ENCODE peak calls at places on chromosome 12, in four cellular contexts. One of them, this sample, is unnamed.

GRCh38 chr12:3646561-3647241 is 106.2 kb downstream of the CRACR2A start:
- DNase-seq in ascending aorta: no peak
- DNase-seq in tibial artery: no peak
- DNase-seq in dorsolateral prefrontal cortex: no peak
- DNase-seq in this sample: no peak

GRCh38 chr12:51218607-51219161 is 822 bp upstream of the POU6F1 start:
- DNase-seq in dorsolateral prefrontal cortex: no peak
- DNase-seq in ascending aorta: no peak
- DNase-seq in tibial artery: no peak
- DNase-seq in this sample: no peak

GRCh38 chr12:32134144-32134888 is 27.7 kb downstream of the BICD1 start:
- DNase-seq in ascending aorta: no peak
- DNase-seq in tibial artery: no peak
- DNase-seq in dorsolateral prefrontal cortex: no peak
- DNase-seq in this sample: no peak

GRCh38 chr12:111434680-111435338 is 29.1 kb downstream of the SH2B3 start:
- DNase-seq in tibial artery: peak; percentile 62
- DNase-seq in ascending aorta: no peak
- DNase-seq in dorsolateral prefrontal cortex: no peak
- DNase-seq in this sample: no peak

GRCh38 chr12:92065018-92065499 is 80.6 kb downstream of the BTG1 start:
- DNase-seq in dorsolateral prefrontal cortex: no peak
- DNase-seq in ascending aorta: no peak
- DNase-seq in tibial artery: no peak
- DNase-seq in this sample: no peak

GRCh38 chr12:113040722-113041168 is 15.8 kb upstream of the DTX1 start:
- DNase-seq in tibial artery: peak; percentile 92
- DNase-seq in dorsolateral prefrontal cortex: no peak
- DNase-seq in ascending aorta: peak; percentile 61
- DNase-seq in this sample: peak; percentile 92

GRCh38 chr12:26226629-26227375 is 31.4 kb downstream of the SSPN start:
- DNase-seq in dorsolateral prefrontal cortex: peak; percentile 39
- DNase-seq in ascending aorta: no peak
- DNase-seq in tibial artery: peak; percentile 30
- DNase-seq in this sample: peak; percentile 56

GRCh38 chr12:95943231-95943842 is at the start of gene AMDHD1:
- DNase-seq in tibial artery: peak; percentile 27
- DNase-seq in dorsolateral prefrontal cortex: peak; percentile 48
- DNase-seq in ascending aorta: no peak
- DNase-seq in this sample: peak; percentile 53

GRCh38 chr12:66118240-66118891 is 12.2 kb downstream of the LLPH start:
- DNase-seq in dorsolateral prefrontal cortex: no peak
- DNase-seq in tibial artery: no peak
- DNase-seq in ascending aorta: no peak
- DNase-seq in this sample: no peak

GRCh38 chr12:55816876-55817351 is 610 bp downstream of the SARNP start:
- DNase-seq in ascending aorta: no peak
- DNase-seq in dorsolateral prefrontal cortex: no peak
- DNase-seq in tibial artery: no peak
- DNase-seq in this sample: peak; percentile 49

GRCh38 chr12:12611512-12612306 is at the start of gene CREBL2:
- DNase-seq in dorsolateral prefrontal cortex: peak; percentile 93
- DNase-seq in ascending aorta: peak; percentile 83
- DNase-seq in tibial artery: peak; percentile 98
- DNase-seq in this sample: peak; percentile 85

GRCh38 chr12:86228656-86229055 is 27.5 kb downstream of the MGAT4C start:
- DNase-seq in tibial artery: no peak
- DNase-seq in dorsolateral prefrontal cortex: no peak
- DNase-seq in ascending aorta: no peak
- DNase-seq in this sample: no peak

GRCh38 chr12:50949801-50950302 is 2.5 kb upstream of the HIGD1C start:
- DNase-seq in tibial artery: no peak
- DNase-seq in dorsolateral prefrontal cortex: no peak
- DNase-seq in ascending aorta: no peak
- DNase-seq in this sample: no peak

GRCh38 chr12:75892779-75893408 is 138.7 kb downstream of the PHLDA1 start:
- DNase-seq in dorsolateral prefrontal cortex: no peak
- DNase-seq in tibial artery: no peak
- DNase-seq in ascending aorta: no peak
- DNase-seq in this sample: no peak

GRCh38 chr12:38427442-38427841 is 110.9 kb downstream of the ALG10B start:
- DNase-seq in ascending aorta: no peak
- DNase-seq in dorsolateral prefrontal cortex: no peak
- DNase-seq in tibial artery: no peak
- DNase-seq in this sample: no peak

GRCh38 chr12:94694732-94695131 is 44.4 kb upstream of the TMCC3 start:
- DNase-seq in tibial artery: no peak
- DNase-seq in ascending aorta: no peak
- DNase-seq in dorsolateral prefrontal cortex: no peak
- DNase-seq in this sample: no peak

GRCh38 chr12:101045486-101046474 is 164.3 kb downstream of the SLC5A8 start:
- DNase-seq in ascending aorta: no peak
- DNase-seq in tibial artery: no peak
- DNase-seq in dorsolateral prefrontal cortex: no peak
- DNase-seq in this sample: no peak

GRCh38 chr12:116615141-116615861 is 56.1 kb downstream of the MAP1LC3B2 start:
- DNase-seq in ascending aorta: no peak
- DNase-seq in dorsolateral prefrontal cortex: no peak
- DNase-seq in tibial artery: no peak
- DNase-seq in this sample: no peak

DNA sequence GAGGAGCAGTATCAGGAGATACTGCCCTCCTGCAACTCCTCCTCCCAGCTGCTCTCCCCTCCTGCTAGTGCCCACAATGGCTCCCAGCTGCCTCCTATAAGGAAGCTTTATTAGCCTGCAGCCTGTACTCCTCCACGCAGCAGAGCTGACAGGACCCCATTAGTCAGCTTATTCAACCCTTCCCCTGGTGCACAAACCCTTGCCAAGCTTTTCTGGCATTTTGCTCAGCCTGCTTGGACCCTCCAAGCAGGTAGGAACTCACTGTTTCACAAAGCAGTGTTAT is 6.9 kb upstream of the AQP2 start:
- DNase-seq in tibial artery: no peak
- DNase-seq in ascending aorta: no peak
- DNase-seq in dorsolateral prefrontal cortex: no peak
- DNase-seq in this sample: no peak
- H3K27ac ChIP-seq in tibial artery: no peak overlapping the region
- H3K27ac ChIP-seq in ascending aorta: no peak overlapping the region
- H3K27ac ChIP-seq in dorsolateral prefrontal cortex: no peak overlapping the region
- H3K27ac ChIP-seq in this sample: peak overlapping the region; percentile 25

GRCh38 chr12:109730306-109731145 is 16.9 kb downstream of the FAM222A start:
- DNase-seq in ascending aorta: no peak
- DNase-seq in dorsolateral prefrontal cortex: peak; percentile 18
- DNase-seq in tibial artery: no peak
- DNase-seq in this sample: no peak
- H3K27ac ChIP-seq in ascending aorta: no peak overlapping the region
- H3K27ac ChIP-seq in dorsolateral prefrontal cortex: no peak overlapping the region
- H3K27ac ChIP-seq in tibial artery: no peak overlapping the region
- H3K27ac ChIP-seq in this sample: no peak overlapping the region

GRCh38 chr12:30988086-30988485 is 61.5 kb downstream of the TSPAN11 start:
- DNase-seq in ascending aorta: no peak
- DNase-seq in tibial artery: no peak
- DNase-seq in dorsolateral prefrontal cortex: no peak
- DNase-seq in this sample: no peak

GRCh38 chr12:30990776-30991175 is 64.2 kb downstream of the TSPAN11 start:
- DNase-seq in ascending aorta: no peak
- DNase-seq in tibial artery: no peak
- DNase-seq in dorsolateral prefrontal cortex: no peak
- DNase-seq in this sample: no peak

GRCh38 chr12:30988887-30989286 is 62.3 kb downstream of the TSPAN11 start:
- DNase-seq in tibial artery: no peak
- DNase-seq in ascending aorta: no peak
- DNase-seq in dorsolateral prefrontal cortex: no peak
- DNase-seq in this sample: no peak

GRCh38 chr12:30990316-30990715 is 63.8 kb downstream of the TSPAN11 start:
- DNase-seq in dorsolateral prefrontal cortex: no peak
- DNase-seq in tibial artery: no peak
- DNase-seq in ascending aorta: no peak
- DNase-seq in this sample: no peak

GRCh38 chr12:30989754-30990153 is 63.2 kb downstream of the TSPAN11 start:
- DNase-seq in ascending aorta: no peak
- DNase-seq in dorsolateral prefrontal cortex: no peak
- DNase-seq in tibial artery: no peak
- DNase-seq in this sample: no peak
- H3K27ac ChIP-seq in ascending aorta: no peak overlapping the region
- H3K27ac ChIP-seq in dorsolateral prefrontal cortex: no peak overlapping the region
- H3K27ac ChIP-seq in tibial artery: no peak overlapping the region
- H3K27ac ChIP-seq in this sample: no peak overlapping the region

GRCh38 chr12:67980391-67980790 is 8.9 kb upstream of the IFNG-AS1 start:
- DNase-seq in ascending aorta: no peak
- DNase-seq in dorsolateral prefrontal cortex: no peak
- DNase-seq in tibial artery: no peak
- DNase-seq in this sample: no peak

GRCh38 chr12:67982165-67982563 is 7.1 kb upstream of the IFNG-AS1 start:
- DNase-seq in ascending aorta: no peak
- DNase-seq in dorsolateral prefrontal cortex: no peak
- DNase-seq in tibial artery: no peak
- DNase-seq in this sample: no peak

GRCh38 chr12:67986632-67987031 is 2.6 kb upstream of the IFNG-AS1 start:
- DNase-seq in tibial artery: no peak
- DNase-seq in dorsolateral prefrontal cortex: no peak
- DNase-seq in ascending aorta: no peak
- DNase-seq in this sample: no peak

GRCh38 chr12:67977668-67978067 is 11.6 kb upstream of the IFNG-AS1 start:
- DNase-seq in tibial artery: no peak
- DNase-seq in ascending aorta: no peak
- DNase-seq in dorsolateral prefrontal cortex: no peak
- DNase-seq in this sample: no peak

GRCh38 chr12:67981236-67982164 is 7.7 kb upstream of the IFNG-AS1 start:
- DNase-seq in dorsolateral prefrontal cortex: no peak
- DNase-seq in ascending aorta: no peak
- DNase-seq in tibial artery: no peak
- DNase-seq in this sample: peak; percentile 62
- H3K27ac ChIP-seq in dorsolateral prefrontal cortex: no peak overlapping the region
- H3K27ac ChIP-seq in ascending aorta: no peak overlapping the region
- H3K27ac ChIP-seq in tibial artery: no peak overlapping the region
- H3K27ac ChIP-seq in this sample: no peak overlapping the region

GRCh38 chr12:123142518-123142840 is 8.4 kb downstream of the PITPNM2 start:
- DNase-seq in dorsolateral prefrontal cortex: no peak
- DNase-seq in tibial artery: no peak
- DNase-seq in ascending aorta: no peak
- DNase-seq in this sample: no peak

GRCh38 chr12:123142948-123143752 is 7.7 kb downstream of the PITPNM2 start:
- DNase-seq in dorsolateral prefrontal cortex: no peak
- DNase-seq in ascending aorta: no peak
- DNase-seq in tibial artery: no peak
- DNase-seq in this sample: no peak

GRCh38 chr12:123140675-123141614 is 9.9 kb downstream of the PITPNM2 start:
- DNase-seq in tibial artery: no peak
- DNase-seq in dorsolateral prefrontal cortex: no peak
- DNase-seq in ascending aorta: no peak
- DNase-seq in this sample: no peak

GRCh38 chr12:123139926-123140674 is 10.8 kb downstream of the PITPNM2 start:
- DNase-seq in tibial artery: no peak
- DNase-seq in dorsolateral prefrontal cortex: no peak
- DNase-seq in ascending aorta: no peak
- DNase-seq in this sample: no peak

GRCh38 chr12:123141615-123142517 is 9.0 kb downstream of the PITPNM2 start:
- DNase-seq in dorsolateral prefrontal cortex: no peak
- DNase-seq in ascending aorta: no peak
- DNase-seq in tibial artery: peak; percentile 65
- DNase-seq in this sample: peak; percentile 39
- H3K27ac ChIP-seq in dorsolateral prefrontal cortex: no peak overlapping the region
- H3K27ac ChIP-seq in ascending aorta: peak overlapping the region; percentile 66
- H3K27ac ChIP-seq in tibial artery: peak overlapping the region; percentile 73
- H3K27ac ChIP-seq in this sample: peak overlapping the region; percentile 49

DNA sequence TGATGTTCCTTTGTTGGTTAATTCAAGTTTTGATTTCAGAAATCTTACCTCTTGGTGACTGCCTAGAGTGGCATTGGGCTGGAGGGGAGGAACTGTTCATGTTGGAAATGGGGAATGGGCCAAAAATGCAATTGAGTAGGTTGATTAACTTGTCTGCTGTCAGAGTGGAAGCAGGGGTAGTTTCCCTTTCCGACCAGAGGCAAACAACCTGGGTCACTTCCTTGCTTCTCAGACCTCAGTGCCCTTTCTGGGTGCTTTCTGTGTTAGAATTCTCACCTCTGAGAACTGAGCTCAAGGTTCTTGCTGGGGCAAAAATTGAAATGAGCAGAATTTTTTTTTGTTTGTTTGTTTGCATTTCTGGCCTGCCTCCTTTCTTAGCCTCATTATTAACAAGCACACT is 2.3 kb upstream of the M6PR start:
- DNase-seq in ascending aorta: no peak
- DNase-seq in dorsolateral prefrontal cortex: no peak
- DNase-seq in tibial artery: no peak
- DNase-seq in this sample: no peak
- H3K27ac ChIP-seq in ascending aorta: no peak overlapping the region
- H3K27ac ChIP-seq in dorsolateral prefrontal cortex: no peak overlapping the region
- H3K27ac ChIP-seq in tibial artery: no peak overlapping the region
- H3K27ac ChIP-seq in this sample: no peak overlapping the region

DNA sequence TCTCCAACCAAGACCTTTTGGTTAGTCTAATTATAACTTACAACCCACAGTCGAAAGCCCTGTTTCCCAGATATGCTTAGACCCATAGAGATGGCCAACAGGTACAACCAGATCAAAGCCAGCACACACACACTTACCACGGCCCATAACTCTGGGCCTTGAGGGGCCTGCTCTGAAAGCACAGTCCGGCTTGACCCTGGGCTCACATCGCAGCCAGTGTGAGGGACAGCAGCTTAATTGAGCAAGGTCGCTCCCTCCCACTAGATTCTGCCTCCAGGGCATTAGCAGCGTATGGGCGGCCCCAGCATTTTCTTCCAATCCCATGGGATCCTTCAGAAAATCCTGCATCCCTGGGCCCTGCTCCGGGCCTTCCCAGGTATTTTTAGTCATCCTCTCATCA is 157.4 kb upstream of the FKBP4 start:
- DNase-seq in ascending aorta: no peak
- DNase-seq in dorsolateral prefrontal cortex: no peak
- DNase-seq in tibial artery: no peak
- DNase-seq in this sample: no peak
- H3K27ac ChIP-seq in ascending aorta: peak overlapping the region; percentile 61
- H3K27ac ChIP-seq in dorsolateral prefrontal cortex: peak overlapping the region; percentile 37
- H3K27ac ChIP-seq in tibial artery: peak overlapping the region; percentile 65
- H3K27ac ChIP-seq in this sample: no peak overlapping the region

This sample was measured in RWPE1.